ENCODE peak calls at places on chromosomes 7 and 10, in five cellular contexts. One of them, this sample, is unnamed.

GRCh38 chr10:60846173-60846572 is 67.9 kb downstream of the CDK1 start:
- DNase-seq in activated effector memory CD4-positive, alpha-beta T cell treated with Interleukin-2 at 50 U/mL for 16 hours: no peak
- DNase-seq in LHCN-M2: peak; percentile 86
- DNase-seq in activated CD4-positive, alpha-beta T cell treated with anti-CD3 and anti-CD28 coated beads, Interleukin-2, amount 50 U/mL, for 1 hour: no peak
- DNase-seq in NCI-H1694 treated with DMSO at 0.1 percent for 48 hours: no peak
- DNase-seq in this sample: no peak

GRCh38 chr10:78778446-78779338 is 290.1 kb upstream of the ZMIZ1 start:
- DNase-seq in activated effector memory CD4-positive, alpha-beta T cell treated with Interleukin-2 at 50 U/mL for 16 hours: no peak
- DNase-seq in LHCN-M2: no peak
- DNase-seq in activated CD4-positive, alpha-beta T cell treated with anti-CD3 and anti-CD28 coated beads, Interleukin-2, amount 50 U/mL, for 1 hour: no peak
- DNase-seq in NCI-H1694 treated with DMSO at 0.1 percent for 48 hours: no peak
- DNase-seq in this sample: no peak

GRCh38 chr10:78331391-78331922 is 297.8 kb downstream of the RPS24 start:
- DNase-seq in NCI-H1694 treated with DMSO at 0.1 percent for 48 hours: no peak
- DNase-seq in activated effector memory CD4-positive, alpha-beta T cell treated with Interleukin-2 at 50 U/mL for 16 hours: no peak
- DNase-seq in activated CD4-positive, alpha-beta T cell treated with anti-CD3 and anti-CD28 coated beads, Interleukin-2, amount 50 U/mL, for 1 hour: no peak
- DNase-seq in LHCN-M2: peak; percentile 68
- DNase-seq in this sample: no peak

GRCh38 chr7:91685544-91685943 is 195.0 kb downstream of the MTERF1 start:
- DNase-seq in activated CD4-positive, alpha-beta T cell treated with anti-CD3 and anti-CD28 coated beads, Interleukin-2, amount 50 U/mL, for 1 hour: no peak
- DNase-seq in activated effector memory CD4-positive, alpha-beta T cell treated with Interleukin-2 at 50 U/mL for 16 hours: no peak
- DNase-seq in NCI-H1694 treated with DMSO at 0.1 percent for 48 hours: no peak
- DNase-seq in LHCN-M2: peak; percentile 20
- DNase-seq in this sample: no peak

GRCh38 chr7:128121731-128122576 is 90.7 kb upstream of the LRRC4 start:
- DNase-seq in NCI-H1694 treated with DMSO at 0.1 percent for 48 hours: no peak
- DNase-seq in activated effector memory CD4-positive, alpha-beta T cell treated with Interleukin-2 at 50 U/mL for 16 hours: no peak
- DNase-seq in activated CD4-positive, alpha-beta T cell treated with anti-CD3 and anti-CD28 coated beads, Interleukin-2, amount 50 U/mL, for 1 hour: no peak
- DNase-seq in LHCN-M2: no peak
- DNase-seq in this sample: no peak

GRCh38 chr7:18018296-18019205 is 9.1 kb downstream of the PRPS1L1 start:
- DNase-seq in NCI-H1694 treated with DMSO at 0.1 percent for 48 hours: no peak
- DNase-seq in activated effector memory CD4-positive, alpha-beta T cell treated with Interleukin-2 at 50 U/mL for 16 hours: no peak
- DNase-seq in activated CD4-positive, alpha-beta T cell treated with anti-CD3 and anti-CD28 coated beads, Interleukin-2, amount 50 U/mL, for 1 hour: no peak
- DNase-seq in LHCN-M2: no peak
- DNase-seq in this sample: no peak

GRCh38 chr7:91632948-91633519 is 247.5 kb downstream of the MTERF1 start:
- DNase-seq in NCI-H1694 treated with DMSO at 0.1 percent for 48 hours: no peak
- DNase-seq in activated CD4-positive, alpha-beta T cell treated with anti-CD3 and anti-CD28 coated beads, Interleukin-2, amount 50 U/mL, for 1 hour: no peak
- DNase-seq in activated effector memory CD4-positive, alpha-beta T cell treated with Interleukin-2 at 50 U/mL for 16 hours: no peak
- DNase-seq in LHCN-M2: no peak
- DNase-seq in this sample: no peak

GRCh38 chr10:11260136-11260535 is 242.5 kb downstream of the CELF2 start:
- DNase-seq in activated effector memory CD4-positive, alpha-beta T cell treated with Interleukin-2 at 50 U/mL for 16 hours: no peak
- DNase-seq in activated CD4-positive, alpha-beta T cell treated with anti-CD3 and anti-CD28 coated beads, Interleukin-2, amount 50 U/mL, for 1 hour: no peak
- DNase-seq in NCI-H1694 treated with DMSO at 0.1 percent for 48 hours: no peak
- DNase-seq in LHCN-M2: no peak
- DNase-seq in this sample: peak; percentile 63

GRCh38 chr7:79820387-79820786 is 314.2 kb upstream of the GNAI1 start:
- DNase-seq in LHCN-M2: peak; percentile 57
- DNase-seq in NCI-H1694 treated with DMSO at 0.1 percent for 48 hours: peak; percentile 88
- DNase-seq in activated CD4-positive, alpha-beta T cell treated with anti-CD3 and anti-CD28 coated beads, Interleukin-2, amount 50 U/mL, for 1 hour: no peak
- DNase-seq in activated effector memory CD4-positive, alpha-beta T cell treated with Interleukin-2 at 50 U/mL for 16 hours: no peak
- DNase-seq in this sample: peak; percentile 77

GRCh38 chr10:77685494-77685893 is 47.9 kb upstream of the KCNMA1 start:
- DNase-seq in activated CD4-positive, alpha-beta T cell treated with anti-CD3 and anti-CD28 coated beads, Interleukin-2, amount 50 U/mL, for 1 hour: no peak
- DNase-seq in NCI-H1694 treated with DMSO at 0.1 percent for 48 hours: no peak
- DNase-seq in activated effector memory CD4-positive, alpha-beta T cell treated with Interleukin-2 at 50 U/mL for 16 hours: no peak
- DNase-seq in LHCN-M2: no peak
- DNase-seq in this sample: no peak

GRCh38 chr10:50593523-50593922 is 30.2 kb downstream of the SGMS1 start:
- DNase-seq in NCI-H1694 treated with DMSO at 0.1 percent for 48 hours: no peak
- DNase-seq in activated effector memory CD4-positive, alpha-beta T cell treated with Interleukin-2 at 50 U/mL for 16 hours: no peak
- DNase-seq in activated CD4-positive, alpha-beta T cell treated with anti-CD3 and anti-CD28 coated beads, Interleukin-2, amount 50 U/mL, for 1 hour: no peak
- DNase-seq in LHCN-M2: peak; percentile 63
- DNase-seq in this sample: no peak

GRCh38 chr7:149776848-149777407 is 3.5 kb upstream of the ZNF467 start:
- DNase-seq in activated CD4-positive, alpha-beta T cell treated with anti-CD3 and anti-CD28 coated beads, Interleukin-2, amount 50 U/mL, for 1 hour: no peak
- DNase-seq in LHCN-M2: no peak
- DNase-seq in activated effector memory CD4-positive, alpha-beta T cell treated with Interleukin-2 at 50 U/mL for 16 hours: no peak
- DNase-seq in NCI-H1694 treated with DMSO at 0.1 percent for 48 hours: no peak
- DNase-seq in this sample: no peak

GRCh38 chr7:70132802-70133201 is 534.5 kb downstream of the AUTS2 start:
- DNase-seq in NCI-H1694 treated with DMSO at 0.1 percent for 48 hours: peak; percentile 74
- DNase-seq in activated effector memory CD4-positive, alpha-beta T cell treated with Interleukin-2 at 50 U/mL for 16 hours: no peak
- DNase-seq in activated CD4-positive, alpha-beta T cell treated with anti-CD3 and anti-CD28 coated beads, Interleukin-2, amount 50 U/mL, for 1 hour: no peak
- DNase-seq in LHCN-M2: peak; percentile 46
- DNase-seq in this sample: no peak

GRCh38 chr10:99548041-99548530 is 15.3 kb downstream of the NKX2-3 start:
- DNase-seq in activated effector memory CD4-positive, alpha-beta T cell treated with Interleukin-2 at 50 U/mL for 16 hours: no peak
- DNase-seq in activated CD4-positive, alpha-beta T cell treated with anti-CD3 and anti-CD28 coated beads, Interleukin-2, amount 50 U/mL, for 1 hour: no peak
- DNase-seq in NCI-H1694 treated with DMSO at 0.1 percent for 48 hours: no peak
- DNase-seq in LHCN-M2: peak; percentile 73
- DNase-seq in this sample: no peak

GRCh38 chr7:157890921-157891401 is 554.2 kb downstream of the DNAJB6 start:
- DNase-seq in activated effector memory CD4-positive, alpha-beta T cell treated with Interleukin-2 at 50 U/mL for 16 hours: no peak
- DNase-seq in LHCN-M2: no peak
- DNase-seq in NCI-H1694 treated with DMSO at 0.1 percent for 48 hours: no peak
- DNase-seq in activated CD4-positive, alpha-beta T cell treated with anti-CD3 and anti-CD28 coated beads, Interleukin-2, amount 50 U/mL, for 1 hour: no peak
- DNase-seq in this sample: no peak